ENCODE peak calls at places on chromosomes 1 and 21, in eight cellular contexts. One of them, this sample, is unnamed.

GRCh38 chr1:181769846-181770245 is 286.5 kb downstream of the CACNA1E start:
- DNase-seq in ovary: no peak
- DNase-seq in thyroid gland: no peak
- DNase-seq in cardiac muscle cell: no peak
- DNase-seq in aorta: no peak
- DNase-seq in naive thymus-derived CD4-positive, alpha-beta T cell: no peak
- DNase-seq in breast epithelium: no peak
- DNase-seq in right lobe of liver: no peak
- DNase-seq in this sample: no peak

GRCh38 chr1:154951901-154952657 is 3.8 kb downstream of the PBXIP1 start:
- DNase-seq in thyroid gland: no peak
- DNase-seq in aorta: no peak
- DNase-seq in right lobe of liver: no peak
- DNase-seq in cardiac muscle cell: peak; percentile 56
- DNase-seq in breast epithelium: no peak
- DNase-seq in naive thymus-derived CD4-positive, alpha-beta T cell: peak; percentile 74
- DNase-seq in ovary: peak; percentile 60
- DNase-seq in this sample: peak; percentile 73

GRCh38 chr1:213759359-213760181 is 228.2 kb upstream of the PROX1 start:
- DNase-seq in thyroid gland: peak; percentile 12
- DNase-seq in right lobe of liver: peak; percentile 59
- DNase-seq in aorta: no peak
- DNase-seq in breast epithelium: no peak
- DNase-seq in ovary: no peak
- DNase-seq in naive thymus-derived CD4-positive, alpha-beta T cell: no peak
- DNase-seq in cardiac muscle cell: no peak
- DNase-seq in this sample: no peak

GRCh38 chr1:193456883-193457282 is 270.5 kb upstream of the B3GALT2 start:
- DNase-seq in thyroid gland: no peak
- DNase-seq in aorta: no peak
- DNase-seq in right lobe of liver: no peak
- DNase-seq in naive thymus-derived CD4-positive, alpha-beta T cell: no peak
- DNase-seq in cardiac muscle cell: no peak
- DNase-seq in breast epithelium: no peak
- DNase-seq in ovary: no peak
- DNase-seq in this sample: no peak

GRCh38 chr1:168408531-168409242 is 128.0 kb downstream of the TBX19 start:
- DNase-seq in thyroid gland: no peak
- DNase-seq in right lobe of liver: no peak
- DNase-seq in breast epithelium: no peak
- DNase-seq in aorta: no peak
- DNase-seq in ovary: no peak
- DNase-seq in cardiac muscle cell: no peak
- DNase-seq in naive thymus-derived CD4-positive, alpha-beta T cell: no peak
- DNase-seq in this sample: no peak

GRCh38 chr21:24032709-24033232 is 1574.5 kb downstream of the MRPL39 start:
- DNase-seq in thyroid gland: no peak
- DNase-seq in aorta: no peak
- DNase-seq in cardiac muscle cell: no peak
- DNase-seq in right lobe of liver: no peak
- DNase-seq in naive thymus-derived CD4-positive, alpha-beta T cell: no peak
- DNase-seq in breast epithelium: no peak
- DNase-seq in ovary: no peak
- DNase-seq in this sample: no peak

GRCh38 chr1:118116401-118116800 is 68.6 kb downstream of the SPAG17 start:
- DNase-seq in thyroid gland: no peak
- DNase-seq in ovary: no peak
- DNase-seq in breast epithelium: no peak
- DNase-seq in naive thymus-derived CD4-positive, alpha-beta T cell: no peak
- DNase-seq in right lobe of liver: no peak
- DNase-seq in aorta: no peak
- DNase-seq in cardiac muscle cell: no peak
- DNase-seq in this sample: no peak

GRCh38 chr1:114336360-114336759 is 174.6 kb downstream of the TRIM33 start:
- DNase-seq in breast epithelium: no peak
- DNase-seq in thyroid gland: no peak
- DNase-seq in ovary: no peak
- DNase-seq in right lobe of liver: no peak
- DNase-seq in cardiac muscle cell: no peak
- DNase-seq in naive thymus-derived CD4-positive, alpha-beta T cell: no peak
- DNase-seq in aorta: no peak
- DNase-seq in this sample: no peak

GRCh38 chr21:14603202-14603601 is 57.1 kb upstream of the SAMSN1 start:
- DNase-seq in right lobe of liver: no peak
- DNase-seq in thyroid gland: no peak
- DNase-seq in breast epithelium: no peak
- DNase-seq in ovary: no peak
- DNase-seq in cardiac muscle cell: no peak
- DNase-seq in aorta: no peak
- DNase-seq in naive thymus-derived CD4-positive, alpha-beta T cell: no peak
- DNase-seq in this sample: no peak

GRCh38 chr1:41396084-41396483 is 34.9 kb downstream of the FOXO6 start:
- DNase-seq in aorta: no peak
- DNase-seq in cardiac muscle cell: no peak
- DNase-seq in ovary: no peak
- DNase-seq in thyroid gland: peak; percentile 14
- DNase-seq in naive thymus-derived CD4-positive, alpha-beta T cell: no peak
- DNase-seq in right lobe of liver: no peak
- DNase-seq in breast epithelium: no peak
- DNase-seq in this sample: peak; percentile 60

GRCh38 chr1:234533034-234533571 is 54.1 kb upstream of the TARBP1 start:
- DNase-seq in thyroid gland: no peak
- DNase-seq in ovary: peak; percentile 65
- DNase-seq in naive thymus-derived CD4-positive, alpha-beta T cell: no peak
- DNase-seq in breast epithelium: no peak
- DNase-seq in aorta: peak; percentile 75
- DNase-seq in cardiac muscle cell: no peak
- DNase-seq in right lobe of liver: no peak
- DNase-seq in this sample: no peak

GRCh38 chr1:230899845-230900251 is 31.5 kb upstream of the C1orf198 start:
- DNase-seq in breast epithelium: no peak
- DNase-seq in right lobe of liver: no peak
- DNase-seq in naive thymus-derived CD4-positive, alpha-beta T cell: no peak
- DNase-seq in aorta: peak; percentile 55
- DNase-seq in cardiac muscle cell: no peak
- DNase-seq in thyroid gland: no peak
- DNase-seq in ovary: no peak
- DNase-seq in this sample: no peak

GRCh38 chr1:4267381-4268261 is 367.5 kb upstream of the C1orf174 start:
- DNase-seq in thyroid gland: no peak
- DNase-seq in aorta: no peak
- DNase-seq in cardiac muscle cell: no peak
- DNase-seq in breast epithelium: no peak
- DNase-seq in right lobe of liver: no peak
- DNase-seq in naive thymus-derived CD4-positive, alpha-beta T cell: no peak
- DNase-seq in ovary: no peak
- DNase-seq in this sample: no peak

GRCh38 chr1:90995495-90995894 is 26.3 kb downstream of the ZNF644 start:
- DNase-seq in breast epithelium: no peak
- DNase-seq in aorta: no peak
- DNase-seq in thyroid gland: no peak
- DNase-seq in ovary: no peak
- DNase-seq in cardiac muscle cell: no peak
- DNase-seq in naive thymus-derived CD4-positive, alpha-beta T cell: no peak
- DNase-seq in right lobe of liver: no peak
- DNase-seq in this sample: no peak

GRCh38 chr1:234911787-234912186 is 216.8 kb downstream of the TOMM20 start:
- DNase-seq in thyroid gland: no peak
- DNase-seq in breast epithelium: no peak
- DNase-seq in naive thymus-derived CD4-positive, alpha-beta T cell: no peak
- DNase-seq in right lobe of liver: no peak
- DNase-seq in ovary: no peak
- DNase-seq in aorta: no peak
- DNase-seq in cardiac muscle cell: no peak
- DNase-seq in this sample: no peak

GRCh38 chr1:28249013-28249870 is 10.1 kb upstream of the SESN2 start:
- DNase-seq in naive thymus-derived CD4-positive, alpha-beta T cell: no peak
- DNase-seq in cardiac muscle cell: no peak
- DNase-seq in breast epithelium: no peak
- DNase-seq in thyroid gland: peak; percentile 71
- DNase-seq in aorta: peak; percentile 70
- DNase-seq in ovary: no peak
- DNase-seq in right lobe of liver: peak; percentile 88
- DNase-seq in this sample: peak; percentile 60

GRCh38 chr1:46423574-46424240 is 29.6 kb downstream of the FAAH start:
- DNase-seq in cardiac muscle cell: no peak
- DNase-seq in aorta: no peak
- DNase-seq in naive thymus-derived CD4-positive, alpha-beta T cell: no peak
- DNase-seq in thyroid gland: no peak
- DNase-seq in ovary: no peak
- DNase-seq in right lobe of liver: no peak
- DNase-seq in breast epithelium: no peak
- DNase-seq in this sample: no peak

DNA sequence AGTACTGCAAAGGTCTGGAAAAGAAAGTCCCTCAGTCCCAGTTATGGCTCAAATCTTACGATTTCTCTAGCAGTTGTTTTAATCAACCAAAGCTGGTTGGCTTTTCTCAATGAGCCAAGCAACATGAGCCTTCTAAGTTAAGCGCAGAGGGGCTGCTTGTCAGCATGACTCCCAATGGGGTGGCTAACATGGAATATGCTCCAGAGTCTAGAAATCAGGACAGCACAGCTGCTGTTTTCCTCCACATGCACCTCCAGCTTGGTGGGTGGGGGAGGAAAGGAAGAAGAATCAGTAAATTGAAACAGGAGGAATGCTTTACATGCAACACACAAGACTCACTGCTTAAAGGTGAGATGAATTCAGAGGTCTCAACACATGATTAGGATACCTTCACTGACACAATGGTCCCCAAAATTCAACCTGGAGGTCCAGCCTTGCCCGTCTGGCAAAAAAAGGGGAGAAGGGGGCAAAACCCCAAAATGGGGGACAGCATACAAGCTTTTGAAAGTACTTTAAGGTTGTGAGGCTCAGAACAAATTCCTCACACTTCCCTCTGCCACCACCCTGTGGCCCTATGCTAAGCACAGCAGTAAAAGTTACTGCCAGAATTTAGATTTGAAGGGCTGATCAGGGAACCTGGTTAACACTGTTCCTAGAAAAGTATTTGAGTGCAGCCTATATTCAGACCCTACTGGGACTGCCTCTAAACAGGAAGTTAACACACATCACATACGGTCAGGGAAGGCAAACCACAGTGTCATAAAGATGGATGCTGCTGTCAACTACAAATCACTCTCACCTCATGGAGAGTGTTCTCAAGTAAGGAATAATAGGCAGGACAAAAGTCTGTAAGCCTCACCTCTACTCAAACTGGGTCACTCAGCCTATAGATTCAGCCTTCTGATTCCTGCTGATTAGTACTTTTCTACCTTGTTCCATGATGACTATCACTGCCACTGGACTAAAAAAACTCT is 2.6 kb downstream of the GATAD2B start:
- DNase-seq in thyroid gland: no peak
- DNase-seq in breast epithelium: no peak
- DNase-seq in naive thymus-derived CD4-positive, alpha-beta T cell: peak; percentile 30
- DNase-seq in cardiac muscle cell: peak; percentile 71
- DNase-seq in aorta: no peak
- DNase-seq in ovary: no peak
- DNase-seq in right lobe of liver: no peak
- DNase-seq in this sample: peak; percentile 28
- H3K4me3 ChIP-seq in thyroid gland: no peak overlapping the region
- H3K4me3 ChIP-seq in breast epithelium: no peak overlapping the region
- H3K4me3 ChIP-seq in naive thymus-derived CD4-positive, alpha-beta T cell: peak overlapping the region; percentile 21
- H3K4me3 ChIP-seq in cardiac muscle cell: peak overlapping the region; percentile 66
- H3K4me3 ChIP-seq in aorta: no peak overlapping the region
- H3K4me3 ChIP-seq in ovary: no peak overlapping the region
- H3K4me3 ChIP-seq in right lobe of liver: no peak overlapping the region
- H3K4me3 ChIP-seq in this sample: no peak overlapping the region

GRCh38 chr1:95023399-95024050 is 49.2 kb downstream of the ALG14 start:
- DNase-seq in thyroid gland: no peak
- DNase-seq in right lobe of liver: no peak
- DNase-seq in cardiac muscle cell: no peak
- DNase-seq in aorta: no peak
- DNase-seq in ovary: no peak
- DNase-seq in breast epithelium: no peak
- DNase-seq in naive thymus-derived CD4-positive, alpha-beta T cell: no peak
- DNase-seq in this sample: peak; percentile 54

GRCh38 chr1:95018602-95019369 is 54.0 kb downstream of the ALG14 start:
- DNase-seq in right lobe of liver: no peak
- DNase-seq in naive thymus-derived CD4-positive, alpha-beta T cell: no peak
- DNase-seq in ovary: no peak
- DNase-seq in breast epithelium: no peak
- DNase-seq in aorta: no peak
- DNase-seq in thyroid gland: no peak
- DNase-seq in cardiac muscle cell: no peak
- DNase-seq in this sample: no peak

GRCh38 chr1:95022527-95022926 is 50.2 kb downstream of the ALG14 start:
- DNase-seq in aorta: no peak
- DNase-seq in ovary: no peak
- DNase-seq in thyroid gland: no peak
- DNase-seq in cardiac muscle cell: no peak
- DNase-seq in right lobe of liver: no peak
- DNase-seq in naive thymus-derived CD4-positive, alpha-beta T cell: no peak
- DNase-seq in breast epithelium: no peak
- DNase-seq in this sample: peak; percentile 22

GRCh38 chr1:95021794-95022193 is 51.0 kb downstream of the ALG14 start:
- DNase-seq in cardiac muscle cell: no peak
- DNase-seq in aorta: no peak
- DNase-seq in naive thymus-derived CD4-positive, alpha-beta T cell: no peak
- DNase-seq in thyroid gland: peak; percentile 43
- DNase-seq in breast epithelium: no peak
- DNase-seq in right lobe of liver: no peak
- DNase-seq in ovary: no peak
- DNase-seq in this sample: no peak

DNA sequence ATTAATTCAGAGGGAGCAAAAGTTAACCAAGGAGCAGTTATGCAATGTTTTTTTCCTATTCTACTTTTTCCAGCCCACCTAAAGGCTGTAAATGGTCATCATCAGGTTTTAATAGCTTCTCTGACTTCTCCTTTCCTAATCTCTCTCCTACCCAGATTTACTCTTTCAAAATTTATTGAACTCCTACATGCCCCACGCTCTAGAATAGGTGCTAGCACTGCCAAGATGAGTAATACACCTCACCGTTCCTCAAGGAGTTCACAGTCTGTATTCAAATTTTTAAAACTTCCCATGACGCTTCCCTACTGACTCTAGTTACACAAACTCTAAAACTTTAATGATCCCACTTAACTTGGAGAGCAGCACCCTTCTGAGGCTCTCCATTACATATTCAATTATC is 51.7 kb downstream of the ALG14 start:
- DNase-seq in aorta: no peak
- DNase-seq in thyroid gland: no peak
- DNase-seq in cardiac muscle cell: no peak
- DNase-seq in right lobe of liver: no peak
- DNase-seq in ovary: no peak
- DNase-seq in naive thymus-derived CD4-positive, alpha-beta T cell: no peak
- DNase-seq in breast epithelium: no peak
- DNase-seq in this sample: no peak
- H3K27ac ChIP-seq in aorta: no peak overlapping the region
- H3K27ac ChIP-seq in thyroid gland: peak overlapping the region; percentile 83
- H3K27ac ChIP-seq in cardiac muscle cell: no peak overlapping the region
- H3K27ac ChIP-seq in right lobe of liver: no peak overlapping the region
- H3K27ac ChIP-seq in ovary: peak overlapping the region; percentile 75
- H3K27ac ChIP-seq in naive thymus-derived CD4-positive, alpha-beta T cell: no peak overlapping the region
- H3K27ac ChIP-seq in breast epithelium: peak overlapping the region; percentile 80
- H3K27ac ChIP-seq in this sample: no peak overlapping the region

GRCh38 chr1:9278114-9278513 is 14.6 kb upstream of the SPSB1 start:
- DNase-seq in naive thymus-derived CD4-positive, alpha-beta T cell: no peak
- DNase-seq in ovary: no peak
- DNase-seq in thyroid gland: no peak
- DNase-seq in right lobe of liver: peak; percentile 10
- DNase-seq in aorta: no peak
- DNase-seq in cardiac muscle cell: no peak
- DNase-seq in breast epithelium: no peak
- DNase-seq in this sample: no peak
- H3K4me1 ChIP-seq in naive thymus-derived CD4-positive, alpha-beta T cell: peaks cover 18% of the 10 kb centered on the region
- H3K4me1 ChIP-seq in ovary: peaks cover 4% of the 10 kb centered on the region
- H3K4me1 ChIP-seq in thyroid gland: peaks cover 32% of the 10 kb centered on the region
- H3K4me1 ChIP-seq in right lobe of liver: no peaks in the 10 kb centered on the region
- H3K4me1 ChIP-seq in aorta: no peaks in the 10 kb centered on the region
- H3K4me1 ChIP-seq in cardiac muscle cell: no peaks in the 10 kb centered on the region
- H3K4me1 ChIP-seq in breast epithelium: no peaks in the 10 kb centered on the region
- H3K4me1 ChIP-seq in this sample: peaks cover 26% of the 10 kb centered on the region

GRCh38 chr1:204885790-204886189 is 15.1 kb downstream of the NFASC start:
- DNase-seq in naive thymus-derived CD4-positive, alpha-beta T cell: no peak
- DNase-seq in aorta: no peak
- DNase-seq in breast epithelium: no peak
- DNase-seq in cardiac muscle cell: no peak
- DNase-seq in right lobe of liver: no peak
- DNase-seq in ovary: no peak
- DNase-seq in thyroid gland: no peak
- DNase-seq in this sample: no peak
- H3K4me3 ChIP-seq in naive thymus-derived CD4-positive, alpha-beta T cell: no peak overlapping the region
- H3K4me3 ChIP-seq in aorta: no peak overlapping the region
- H3K4me3 ChIP-seq in breast epithelium: peak overlapping the region; percentile 26
- H3K4me3 ChIP-seq in cardiac muscle cell: no peak overlapping the region
- H3K4me3 ChIP-seq in right lobe of liver: no peak overlapping the region
- H3K4me3 ChIP-seq in ovary: peak overlapping the region; percentile 6
- H3K4me3 ChIP-seq in thyroid gland: no peak overlapping the region
- H3K4me3 ChIP-seq in this sample: no peak overlapping the region